ENCODE peak calls at places on chromosome 16, in ten cellular contexts. V, R, T, L, F, A, U, D, X and M are unnamed samples.

GRCh38 chr16:76946879-76947278 is 244.1 kb upstream of the MON1B start:
- DNase-seq in V (no peak), R (peak; percentile 48), T (no peak), L (peak; percentile 52), F (no peak), A (no peak), U (peak; percentile 67), D (no peak), X (no peak), M (no peak)

GRCh38 chr16:57480127-57480753 is 6.1 kb downstream of the DOK4 start:
- DNase-seq in V (peak; percentile 62), R (peak; percentile 73), T (peak; percentile 68), L (no peak), F (no peak), A (peak; percentile 78), U (no peak), D (peak; percentile 92), X (peak; percentile 91), M (peak; percentile 68)

GRCh38 chr16:546909-547770 is 13.1 kb upstream of the PRR35 start:
- DNase-seq in V (peak; percentile 87), R (no peak), T (peak; percentile 86), L (peak; percentile 44), F (peak; percentile 42), A (peak; percentile 64), U (no peak), D (peak; percentile 86), X (peak; percentile 73), M (peak; percentile 79)

GRCh38 chr16:10877472-10877946 is 507 bp downstream of the CIITA start:
- DNase-seq in V (no peak), R (no peak), T (no peak), L (peak; percentile 34), F (no peak), A (no peak), U (no peak), D (no peak), X (no peak), M (no peak)

GRCh38 chr16:88691924-88692560 is 5.7 kb upstream of the SNAI3 start:
- DNase-seq in V (no peak), R (no peak), T (no peak), L (peak; percentile 73), F (no peak), A (no peak), U (no peak), D (no peak), X (no peak), M (no peak)

GRCh38 chr16:69188716-69189115 is 1.8 kb downstream of the SNTB2 start:
- DNase-seq in V (no peak), R (no peak), T (no peak), L (no peak), F (no peak), A (no peak), U (no peak), D (peak; percentile 38), X (no peak), M (no peak)

GRCh38 chr16:55492756-55493380 is 13.9 kb downstream of the MMP2 start:
- DNase-seq in V (peak; percentile 13), R (no peak), T (no peak), L (no peak), F (no peak), A (no peak), U (no peak), D (no peak), X (no peak), M (no peak)

GRCh38 chr16:85057948-85058347 is 30.4 kb downstream of the KIAA0513 start:
- DNase-seq in V (no peak), R (no peak), T (no peak), L (no peak), F (no peak), A (peak; percentile 57), U (no peak), D (no peak), X (no peak), M (no peak)

GRCh38 chr16:54546481-54546880 is 259.9 kb upstream of the IRX3 start:
- DNase-seq in V (no peak), R (no peak), T (no peak), L (no peak), F (no peak), A (no peak), U (no peak), D (no peak), X (no peak), M (no peak)

GRCh38 chr16:30609002-30609927 is 924 bp downstream of the ZNF689 start:
- DNase-seq in V (peak; percentile 80), R (no peak), T (peak; percentile 73), L (peak; percentile 50), F (no peak), A (peak; percentile 56), U (peak; percentile 37), D (peak; percentile 70), X (peak; percentile 55), M (peak; percentile 58)

GRCh38 chr16:965487-965886 is 5.3 kb downstream of the LMF1 start:
- DNase-seq in V (no peak), R (no peak), T (no peak), L (no peak), F (no peak), A (no peak), U (no peak), D (no peak), X (no peak), M (no peak)

GRCh38 chr16:9077001-9077809 is 14.2 kb upstream of the HAPSTR1 start:
- DNase-seq in V (no peak), R (peak; percentile 74), T (no peak), L (no peak), F (no peak), A (no peak), U (no peak), D (peak; percentile 70), X (no peak), M (no peak)

GRCh38 chr16:799948-800833 is at the start of gene GNG13:
- DNase-seq in V (peak; percentile 84), R (no peak), T (no peak), L (no peak), F (no peak), A (no peak), U (no peak), D (no peak), X (no peak), M (no peak)

GRCh38 chr16:85006639-85007038 is 4.7 kb downstream of the ZDHHC7 start:
- DNase-seq in V (no peak), R (no peak), T (no peak), L (no peak), F (no peak), A (no peak), U (no peak), D (peak; percentile 65), X (no peak), M (no peak)

GRCh38 chr16:53792161-53792951 is 88.4 kb downstream of the FTO start:
- DNase-seq in V (no peak), R (no peak), T (no peak), L (no peak), F (no peak), A (no peak), U (no peak), D (no peak), X (no peak), M (no peak)

GRCh38 chr16:31179747-31180458 is at the start of gene FUS:
- DNase-seq in V (peak; percentile 93), R (peak; percentile 82), T (peak; percentile 97), L (peak; percentile 94), F (peak; percentile 93), A (peak; percentile 93), U (peak; percentile 80), D (peak; percentile 99), X (peak; percentile 95), M (peak; percentile 91)

GRCh38 chr16:1564325-1564724 is 30.9 kb downstream of the TMEM204 start:
- DNase-seq in V (no peak), R (no peak), T (no peak), L (no peak), F (no peak), A (no peak), U (no peak), D (peak; percentile 31), X (no peak), M (no peak)

GRCh38 chr16:73730496-73731090 is 566.0 kb upstream of the PSMD7 start:
- DNase-seq in V (no peak), R (no peak), T (no peak), L (no peak), F (no peak), A (no peak), U (no peak), D (no peak), X (no peak), M (no peak)

GRCh38 chr16:22932032-22932771 is 118.2 kb downstream of the HS3ST2 start:
- DNase-seq in V (no peak), R (no peak), T (no peak), L (no peak), F (no peak), A (no peak), U (no peak), D (no peak), X (no peak), M (no peak)

GRCh38 chr16:4316103-4316731 is 350 bp downstream of the GLIS2 start:
- DNase-seq in V (peak; percentile 78), R (no peak), T (no peak), L (no peak), F (no peak), A (no peak), U (no peak), D (peak; percentile 62), X (no peak), M (peak; percentile 37)